ENCODE peak calls at places on chromosomes 11 and 22, in eight cellular contexts. L, Q, J, E, M, D, U and X are unnamed samples.
A peak's percentile ranks its signal among the peaks of the same experiment; 100 is the strongest.

GRCh38 chr11:45904309-45904915 is 2.7 kb downstream of the FREY1 start:
- DNase-seq in M (no peak), L (no peak), J (no peak), E (no peak), D (no peak), Q (no peak), U (no peak), X (no peak)

GRCh38 chr22:42682113-42682851 is 33.1 kb upstream of the CYB5R3 start:
- DNase-seq in L (no peak), U (no peak), D (no peak), J (no peak), Q (no peak), E (no peak), M (no peak), X (no peak)

GRCh38 chr11:96760815-96761214 is 371.0 kb downstream of the JRKL start:
- DNase-seq in E (no peak), U (no peak), J (no peak), Q (no peak), M (no peak), L (no peak), D (no peak), X (no peak)

GRCh38 chr11:71156301-71156700 is 96.1 kb downstream of the SHANK2 start:
- DNase-seq in Q (no peak), D (no peak), J (no peak), M (no peak), U (no peak), L (no peak), E (no peak), X (no peak)

GRCh38 chr11:119785131-119785530 is 56.1 kb upstream of the NECTIN1 start:
- DNase-seq in L (no peak), J (no peak), M (no peak), E (no peak), U (no peak), Q (no peak), D (no peak), X (no peak)

GRCh38 chr11:134561348-134561720 is 149.3 kb upstream of the B3GAT1 start:
- DNase-seq in J (no peak), M (no peak), Q (no peak), L (no peak), E (no peak), D (no peak), U (no peak), X (no peak)

GRCh38 chr22:25357056-25357455 is 137.6 kb downstream of the CRYBB2 start:
- DNase-seq in L (no peak), Q (peak; percentile 47), M (no peak), E (no peak), J (no peak), U (no peak), D (no peak), X (no peak)

GRCh38 chr22:41929158-41929896 is 2.7 kb upstream of the TNFRSF13C start:
- DNase-seq in E (no peak), J (no peak), Q (no peak), L (no peak), D (no peak), U (no peak), M (no peak), X (no peak)

GRCh38 chr22:46454910-46455269 is 82.5 kb downstream of the CELSR1 start:
- DNase-seq in U (no peak), L (no peak), M (no peak), J (peak; percentile 9), Q (no peak), E (no peak), D (no peak), X (peak; percentile 33)

GRCh38 chr11:9601041-9601875 is 27.8 kb downstream of the WEE1 start:
- DNase-seq in L (peak; percentile 35), D (no peak), E (no peak), U (peak; percentile 56), M (peak; percentile 25), J (peak; percentile 93), Q (no peak), X (peak; percentile 89)

GRCh38 chr11:62152245-62153086 is 28.7 kb downstream of the INCENP start:
- DNase-seq in U (no peak), M (no peak), D (no peak), E (no peak), Q (no peak), L (no peak), J (no peak), X (no peak)